ENCODE peak calls at places on chromosomes 4 and X, in six cellular contexts. One of them, this sample, is unnamed. For H3K27me3, the result is how much of the 10 kb centered on the place peaks cover.

GRCh38 chr4:118738999-118739690 is 54.0 kb downstream of the METTL14 start:
- DNase-seq in left lung: no peak
- DNase-seq in PC-3: no peak
- DNase-seq in kidney epithelial cell: no peak
- DNase-seq in CD8-positive, alpha-beta T cell: no peak
- DNase-seq in PC-9: no peak
- DNase-seq in this sample: no peak

GRCh38 chrX:45849261-45849660 is 648.6 kb upstream of the DIPK2B start:
- DNase-seq in PC-3: peak
- DNase-seq in left lung: no peak
- DNase-seq in PC-9: peak
- DNase-seq in kidney epithelial cell: peak
- DNase-seq in CD8-positive, alpha-beta T cell: no peak
- DNase-seq in this sample: no peak

GRCh38 chrX:73812256-73812655 is 249.3 kb downstream of the CHIC1 start:
- DNase-seq in PC-9: no peak
- DNase-seq in kidney epithelial cell: no peak
- DNase-seq in CD8-positive, alpha-beta T cell: no peak
- DNase-seq in PC-3: no peak
- DNase-seq in left lung: no peak
- DNase-seq in this sample: no peak

GRCh38 chr4:57037982-57038604 is 59.4 kb downstream of the POLR2B start:
- DNase-seq in CD8-positive, alpha-beta T cell: no peak
- DNase-seq in PC-9: peak
- DNase-seq in kidney epithelial cell: no peak
- DNase-seq in left lung: peak
- DNase-seq in PC-3: peak
- DNase-seq in this sample: no peak

GRCh38 chr4:149719806-149720205 is 95.8 kb downstream of the IQCM start:
- DNase-seq in left lung: no peak
- DNase-seq in CD8-positive, alpha-beta T cell: no peak
- DNase-seq in PC-9: no peak
- DNase-seq in kidney epithelial cell: no peak
- DNase-seq in PC-3: no peak
- DNase-seq in this sample: no peak

GRCh38 chr4:152172146-152172545 is 363.7 kb downstream of the FBXW7 start:
- DNase-seq in PC-3: no peak
- DNase-seq in PC-9: no peak
- DNase-seq in CD8-positive, alpha-beta T cell: no peak
- DNase-seq in left lung: no peak
- DNase-seq in kidney epithelial cell: no peak
- DNase-seq in this sample: no peak

GRCh38 chr4:99876946-99877345 is 17.3 kb downstream of the LAMTOR3 start:
- DNase-seq in PC-3: no peak
- DNase-seq in kidney epithelial cell: no peak
- DNase-seq in CD8-positive, alpha-beta T cell: no peak
- DNase-seq in PC-9: no peak
- DNase-seq in left lung: no peak
- DNase-seq in this sample: no peak

GRCh38 chrX:23819385-23820234 is 36.6 kb downstream of the SAT1 start:
- DNase-seq in CD8-positive, alpha-beta T cell: no peak
- DNase-seq in left lung: no peak
- DNase-seq in PC-9: no peak
- DNase-seq in kidney epithelial cell: peak
- DNase-seq in PC-3: no peak
- DNase-seq in this sample: no peak

GRCh38 chr4:137533855-137534254 is 1.6 kb upstream of the PCDH18 start:
- DNase-seq in PC-9: no peak
- DNase-seq in kidney epithelial cell: no peak
- DNase-seq in left lung: no peak
- DNase-seq in CD8-positive, alpha-beta T cell: no peak
- DNase-seq in PC-3: no peak
- DNase-seq in this sample: no peak

GRCh38 chrX:64330284-64330683 is 65.0 kb downstream of the MTMR8 start:
- DNase-seq in left lung: no peak
- DNase-seq in kidney epithelial cell: no peak
- DNase-seq in PC-3: no peak
- DNase-seq in PC-9: no peak
- DNase-seq in CD8-positive, alpha-beta T cell: no peak
- DNase-seq in this sample: no peak

GRCh38 chr4:82989567-82990429 is 20.8 kb downstream of the LIN54 start:
- DNase-seq in kidney epithelial cell: no peak
- DNase-seq in PC-9: no peak
- DNase-seq in PC-3: no peak
- DNase-seq in CD8-positive, alpha-beta T cell: no peak
- DNase-seq in left lung: no peak
- DNase-seq in this sample: no peak

GRCh38 chr4:37546586-37546985 is 139.6 kb downstream of the RELL1 start:
- DNase-seq in PC-3: no peak
- DNase-seq in PC-9: no peak
- DNase-seq in left lung: no peak
- DNase-seq in CD8-positive, alpha-beta T cell: no peak
- DNase-seq in kidney epithelial cell: no peak
- DNase-seq in this sample: no peak

GRCh38 chr4:113179996-113180395 is 130.5 kb downstream of the ANK2 start:
- DNase-seq in left lung: no peak
- DNase-seq in kidney epithelial cell: no peak
- DNase-seq in CD8-positive, alpha-beta T cell: no peak
- DNase-seq in PC-3: no peak
- DNase-seq in PC-9: no peak
- DNase-seq in this sample: no peak

GRCh38 chrX:107632291-107632690 is 4.0 kb downstream of the PRPS1 start:
- DNase-seq in kidney epithelial cell: no peak
- DNase-seq in PC-3: no peak
- DNase-seq in PC-9: no peak
- DNase-seq in left lung: no peak
- DNase-seq in CD8-positive, alpha-beta T cell: no peak
- DNase-seq in this sample: no peak

GRCh38 chr4:165379662-165380061 is 854 bp downstream of the CPE start:
- DNase-seq in PC-9: no peak
- DNase-seq in kidney epithelial cell: no peak
- DNase-seq in CD8-positive, alpha-beta T cell: no peak
- DNase-seq in left lung: peak
- DNase-seq in PC-3: no peak
- DNase-seq in this sample: no peak

GRCh38 chrX:132843387-132843786 is 115.0 kb downstream of the HS6ST2 start:
- DNase-seq in kidney epithelial cell: no peak
- DNase-seq in left lung: no peak
- DNase-seq in PC-9: no peak
- DNase-seq in CD8-positive, alpha-beta T cell: no peak
- DNase-seq in PC-3: no peak
- DNase-seq in this sample: no peak

GRCh38 chrX:119734897-119735339 is 23.5 kb upstream of the SOWAHD start:
- DNase-seq in kidney epithelial cell: no peak
- DNase-seq in left lung: peak
- DNase-seq in PC-9: no peak
- DNase-seq in PC-3: no peak
- DNase-seq in CD8-positive, alpha-beta T cell: no peak
- DNase-seq in this sample: no peak

GRCh38 chrX:50456712-50457484 is 13.7 kb downstream of the DGKK start:
- DNase-seq in PC-9: no peak
- DNase-seq in PC-3: no peak
- DNase-seq in kidney epithelial cell: no peak
- DNase-seq in left lung: no peak
- DNase-seq in CD8-positive, alpha-beta T cell: no peak
- DNase-seq in this sample: no peak

GRCh38 chr4:67580577-67580976 is 22.1 kb downstream of the STAP1 start:
- DNase-seq in PC-9: no peak
- DNase-seq in PC-3: no peak
- DNase-seq in left lung: no peak
- DNase-seq in kidney epithelial cell: no peak
- DNase-seq in CD8-positive, alpha-beta T cell: no peak
- DNase-seq in this sample: no peak

GRCh38 chrX:2501246-2502102 is 698 bp upstream of the DHRSX start:
- DNase-seq in PC-3: no peak
- DNase-seq in left lung: no peak
- DNase-seq in CD8-positive, alpha-beta T cell: no peak
- DNase-seq in kidney epithelial cell: no peak
- DNase-seq in PC-9: no peak
- DNase-seq in this sample: no peak

GRCh38 chrX:94216738-94217137 is 542.7 kb downstream of the FAM133A start:
- DNase-seq in CD8-positive, alpha-beta T cell: no peak
- DNase-seq in left lung: no peak
- DNase-seq in PC-9: no peak
- DNase-seq in kidney epithelial cell: no peak
- DNase-seq in PC-3: no peak
- DNase-seq in this sample: no peak

GRCh38 chrX:17046478-17047097 is 100.1 kb downstream of the REPS2 start:
- DNase-seq in CD8-positive, alpha-beta T cell: peak
- DNase-seq in left lung: no peak
- DNase-seq in PC-3: peak
- DNase-seq in kidney epithelial cell: peak
- DNase-seq in PC-9: peak
- DNase-seq in this sample: no peak

GRCh38 chr4:31040106-31040505 is 319.9 kb downstream of the PCDH7 start:
- DNase-seq in left lung: no peak
- DNase-seq in PC-9: no peak
- DNase-seq in CD8-positive, alpha-beta T cell: no peak
- DNase-seq in PC-3: peak
- DNase-seq in kidney epithelial cell: no peak
- DNase-seq in this sample: no peak

DNA sequence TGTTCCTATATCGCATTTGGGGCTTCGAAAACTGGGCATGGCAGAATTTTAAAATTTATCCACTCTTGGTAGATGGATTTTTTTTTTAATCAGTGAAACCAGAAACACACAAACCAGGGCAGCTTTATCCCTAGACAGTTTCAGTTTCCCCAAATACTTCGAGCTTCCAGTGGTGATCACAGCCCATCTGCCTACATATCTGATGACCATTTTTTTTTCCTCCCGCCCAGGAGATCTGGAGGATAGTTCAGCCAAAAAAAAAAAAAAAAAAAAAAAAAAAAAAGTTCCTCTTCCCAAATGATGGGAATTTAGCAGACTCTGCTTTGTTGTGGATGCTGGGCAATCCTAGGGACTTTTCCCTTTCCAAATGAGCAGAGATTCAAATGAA is 1.0 kb upstream of the TBC1D9 start:
- DNase-seq in kidney epithelial cell: no peak
- DNase-seq in PC-9: no peak
- DNase-seq in CD8-positive, alpha-beta T cell: no peak
- DNase-seq in PC-3: no peak
- DNase-seq in left lung: no peak
- DNase-seq in this sample: no peak
- H3K4me3 ChIP-seq in kidney epithelial cell: peak
- H3K4me3 ChIP-seq in PC-9: peak
- H3K4me3 ChIP-seq in CD8-positive, alpha-beta T cell: no peak
- H3K4me3 ChIP-seq in PC-3: peak
- H3K4me3 ChIP-seq in left lung: peak
- H3K4me3 ChIP-seq in this sample: peak

DNA sequence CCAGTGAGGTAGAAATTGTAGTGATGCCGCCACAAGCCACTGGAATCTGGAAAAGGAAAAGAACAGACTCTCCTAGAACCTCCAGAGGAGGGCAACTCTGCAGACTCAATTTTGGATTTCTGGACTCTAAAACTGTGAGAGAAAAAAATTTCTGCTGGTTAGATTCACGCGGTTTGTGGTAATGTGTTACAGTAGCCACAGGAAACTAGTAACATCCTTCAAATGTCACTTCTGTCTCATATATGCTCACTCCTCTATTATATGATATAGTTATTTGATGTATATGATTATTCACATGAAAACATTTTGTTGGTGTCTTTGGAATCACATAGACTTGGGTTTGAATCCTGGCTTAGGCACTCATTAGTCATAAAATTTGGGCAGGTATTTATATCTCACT is 18.8 kb downstream of the LDOC1 start:
- DNase-seq in CD8-positive, alpha-beta T cell: no peak
- DNase-seq in left lung: no peak
- DNase-seq in PC-9: no peak
- DNase-seq in PC-3: no peak
- DNase-seq in kidney epithelial cell: no peak
- DNase-seq in this sample: no peak
- TF ChIP-seq CTCF in CD8-positive, alpha-beta T cell: no peak
- TF ChIP-seq CTCF in left lung: no peak
- TF ChIP-seq CTCF in PC-9: no peak
- TF ChIP-seq CTCF in PC-3: no peak
- TF ChIP-seq CTCF in kidney epithelial cell: no peak
- TF ChIP-seq CTCF in this sample: no peak

DNA sequence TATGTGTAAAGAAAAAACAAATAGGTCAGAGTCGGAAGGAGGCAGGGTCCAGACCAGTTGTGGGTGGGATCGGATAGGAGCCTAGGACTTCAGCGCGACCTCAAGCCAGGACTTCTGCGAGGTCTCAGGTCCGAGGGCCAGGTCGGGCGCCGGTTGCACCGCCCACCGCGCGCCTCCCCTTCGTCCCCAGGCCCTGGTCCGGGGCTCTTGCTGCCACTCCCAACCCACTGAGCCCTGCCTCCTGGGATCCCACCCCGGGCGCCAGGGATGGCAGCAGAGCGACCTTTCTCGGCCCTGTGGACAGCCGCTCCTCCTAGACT is 12.3 kb downstream of the PITX2 start:
- DNase-seq in PC-3: no peak
- DNase-seq in PC-9: no peak
- DNase-seq in left lung: no peak
- DNase-seq in kidney epithelial cell: no peak
- DNase-seq in CD8-positive, alpha-beta T cell: no peak
- DNase-seq in this sample: no peak
- H3K27me3 ChIP-seq in PC-3: under half
- H3K27me3 ChIP-seq in PC-9: under half
- H3K27me3 ChIP-seq in left lung: half or more
- H3K27me3 ChIP-seq in kidney epithelial cell: under half
- H3K27me3 ChIP-seq in CD8-positive, alpha-beta T cell: under half
- H3K27me3 ChIP-seq in this sample: under half

GRCh38 chr4:184457530-184458249 is 16.7 kb downstream of the IRF2 start:
- DNase-seq in left lung: no peak
- DNase-seq in PC-9: no peak
- DNase-seq in CD8-positive, alpha-beta T cell: no peak
- DNase-seq in PC-3: no peak
- DNase-seq in kidney epithelial cell: no peak
- DNase-seq in this sample: no peak

GRCh38 chr4:184451726-184452125 is 22.6 kb downstream of the IRF2 start:
- DNase-seq in CD8-positive, alpha-beta T cell: no peak
- DNase-seq in left lung: no peak
- DNase-seq in PC-3: no peak
- DNase-seq in kidney epithelial cell: no peak
- DNase-seq in PC-9: no peak
- DNase-seq in this sample: no peak

GRCh38 chr4:184453402-184454160 is 20.8 kb downstream of the IRF2 start:
- DNase-seq in CD8-positive, alpha-beta T cell: peak
- DNase-seq in kidney epithelial cell: no peak
- DNase-seq in PC-9: peak
- DNase-seq in left lung: no peak
- DNase-seq in PC-3: peak
- DNase-seq in this sample: no peak

GRCh38 chr4:184456337-184456736 is 18.0 kb downstream of the IRF2 start:
- DNase-seq in CD8-positive, alpha-beta T cell: no peak
- DNase-seq in PC-3: no peak
- DNase-seq in left lung: peak
- DNase-seq in PC-9: no peak
- DNase-seq in kidney epithelial cell: no peak
- DNase-seq in this sample: no peak

DNA sequence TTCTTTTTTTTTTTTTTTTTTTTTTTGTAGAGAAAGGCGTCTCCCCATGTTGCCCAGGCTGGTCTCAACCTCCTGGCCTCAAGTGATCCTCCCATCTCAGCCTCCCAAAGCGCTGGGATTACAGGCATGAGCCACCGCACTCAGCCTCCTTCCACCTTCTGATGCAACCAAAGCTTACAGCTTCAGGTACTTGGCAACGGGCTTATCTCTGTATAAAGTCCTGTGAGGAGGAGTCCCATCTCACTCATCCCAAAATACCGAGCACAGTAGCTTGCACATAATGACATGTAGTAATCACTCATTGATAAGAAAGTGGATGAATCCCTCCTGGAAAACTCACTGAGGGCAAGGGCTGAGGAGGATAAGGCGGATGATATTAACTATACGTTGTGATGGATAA is 19.1 kb downstream of the IRF2 start:
- DNase-seq in PC-9: no peak
- DNase-seq in PC-3: no peak
- DNase-seq in left lung: no peak
- DNase-seq in CD8-positive, alpha-beta T cell: no peak
- DNase-seq in kidney epithelial cell: no peak
- DNase-seq in this sample: no peak
- H3K4me3 ChIP-seq in PC-9: no peak
- H3K4me3 ChIP-seq in PC-3: no peak
- H3K4me3 ChIP-seq in left lung: no peak
- H3K4me3 ChIP-seq in CD8-positive, alpha-beta T cell: no peak
- H3K4me3 ChIP-seq in kidney epithelial cell: no peak
- H3K4me3 ChIP-seq in this sample: no peak

This sample was measured in BJ.